ENCODE peak calls at places on chromosomes 4 and X, in eight cellular contexts. Y, I, R, V, X, L, M and P are unnamed samples.

GRCh38 chr4:22090655-22091350 is 142.2 kb upstream of the KCNIP4 start:
- DNase-seq in Y (no peak), I (no peak), R (no peak), V (no peak), X (no peak), L (peak; percentile 31), M (no peak), P (no peak)

GRCh38 chrX:47030339-47030738 is 47.9 kb upstream of the RGN start:
- DNase-seq in Y (no peak), I (no peak), R (peak; percentile 78), V (no peak), X (peak; percentile 20), L (peak; percentile 73), M (peak; percentile 27), P (no peak)

GRCh38 chr4:112003508-112003907 is 141.7 kb upstream of the FAM241A start:
- DNase-seq in Y (no peak), I (no peak), R (no peak), V (no peak), X (no peak), L (no peak), M (no peak), P (no peak)

GRCh38 chrX:39336709-39337294 is 535.5 kb downstream of the MID1IP1 start:
- DNase-seq in Y (no peak), I (no peak), R (no peak), V (no peak), X (no peak), L (peak; percentile 4), M (no peak), P (no peak)

GRCh38 chrX:26778320-26778888 is 562.4 kb downstream of the MAGEB5 start:
- DNase-seq in Y (no peak), I (no peak), R (no peak), V (no peak), X (no peak), L (no peak), M (no peak), P (no peak)

GRCh38 chr4:86918539-86919072 is 16.2 kb upstream of the AFF1 start:
- DNase-seq in Y (no peak), I (no peak), R (no peak), V (no peak), X (no peak), L (no peak), M (no peak), P (no peak)

GRCh38 chrX:93169771-93170170 is 503.6 kb downstream of the NAP1L3 start:
- DNase-seq in Y (no peak), I (no peak), R (no peak), V (no peak), X (no peak), L (no peak), M (no peak), P (no peak)

GRCh38 chrX:131792356-131792749 is 230.7 kb upstream of the STK26 start:
- DNase-seq in Y (no peak), I (peak; percentile 91), R (peak; percentile 94), V (no peak), X (no peak), L (no peak), M (peak; percentile 90), P (no peak)

GRCh38 chr4:185587444-185588161 is 52.3 kb upstream of the PDLIM3 start:
- DNase-seq in Y (peak; percentile 63), I (peak; percentile 83), R (no peak), V (no peak), X (no peak), L (peak; percentile 61), M (no peak), P (no peak)

GRCh38 chr4:55078987-55079386 is 46.4 kb downstream of the KDR start:
- DNase-seq in Y (no peak), I (no peak), R (no peak), V (no peak), X (no peak), L (no peak), M (no peak), P (no peak)

GRCh38 chr4:86688026-86688425 is 93.9 kb downstream of the PTPN13 start:
- DNase-seq in Y (no peak), I (no peak), R (no peak), V (no peak), X (no peak), L (no peak), M (no peak), P (no peak)

GRCh38 chr4:7767526-7767925 is 172.1 kb downstream of the AFAP1 start:
- DNase-seq in Y (no peak), I (peak; percentile 54), R (no peak), V (no peak), X (no peak), L (no peak), M (no peak), P (no peak)

GRCh38 chr4:142497606-142498005 is 348.5 kb downstream of the INPP4B start:
- DNase-seq in Y (no peak), I (no peak), R (no peak), V (no peak), X (no peak), L (peak; percentile 71), M (no peak), P (no peak)

GRCh38 chr4:155336242-155336641 is 40.5 kb downstream of the MAP9 start:
- DNase-seq in Y (no peak), I (no peak), R (no peak), V (no peak), X (no peak), L (no peak), M (no peak), P (no peak)

GRCh38 chrX:843306-843705 is 212.7 kb downstream of the SHOX start:
- DNase-seq in Y (no peak), I (no peak), R (no peak), V (no peak), X (no peak), L (no peak), M (no peak), P (no peak)

GRCh38 chr4:124152130-124152529 is 560.4 kb downstream of the ANKRD50 start:
- DNase-seq in Y (no peak), I (no peak), R (no peak), V (no peak), X (no peak), L (no peak), M (no peak), P (no peak)

GRCh38 chrX:98067611-98068010 is 1183.9 kb downstream of the RPA4 start:
- DNase-seq in Y (no peak), I (no peak), R (no peak), V (no peak), X (no peak), L (no peak), M (no peak), P (no peak)

GRCh38 chrX:46375831-46376230 is 169.4 kb downstream of the ZNF674 start:
- DNase-seq in Y (no peak), I (no peak), R (no peak), V (no peak), X (no peak), L (no peak), M (no peak), P (no peak)

GRCh38 chr4:163991268-163991667 is 496.8 kb downstream of the TMA16 start:
- DNase-seq in Y (no peak), I (no peak), R (no peak), V (no peak), X (no peak), L (no peak), M (no peak), P (no peak)

GRCh38 chr4:52588097-52588496 is 71.0 kb downstream of the USP46 start:
- DNase-seq in Y (no peak), I (no peak), R (peak; percentile 7), V (no peak), X (no peak), L (peak; percentile 66), M (no peak), P (no peak)

GRCh38 chr4:3190549-3190948 is 58.4 kb upstream of the MSANTD1 start:
- DNase-seq in Y (no peak), I (no peak), R (no peak), V (no peak), X (no peak), L (no peak), M (no peak), P (no peak)

GRCh38 chr4:177384856-177385396 is 57.3 kb downstream of the AGA start:
- DNase-seq in Y (no peak), I (no peak), R (no peak), V (no peak), X (no peak), L (no peak), M (no peak), P (no peak)

GRCh38 chr4:37847311-37847710 is 20.8 kb downstream of the PGM2 start:
- DNase-seq in Y (no peak), I (no peak), R (no peak), V (no peak), X (no peak), L (no peak), M (no peak), P (no peak)

GRCh38 chrX:3592184-3592583 is 121.3 kb downstream of the PRKX start:
- DNase-seq in Y (no peak), I (no peak), R (no peak), V (no peak), X (no peak), L (peak; percentile 2), M (no peak), P (no peak)

GRCh38 chr4:153204247-153205027 is at the start of gene TRIM2:
- DNase-seq in Y (no peak), I (no peak), R (peak; percentile 10), V (peak; percentile 65), X (no peak), L (peak; percentile 85), M (no peak), P (no peak)

GRCh38 chr4:111678466-111678865 is 466.8 kb upstream of the FAM241A start:
- DNase-seq in Y (no peak), I (no peak), R (peak; percentile 99), V (no peak), X (peak; percentile 92), L (no peak), M (peak; percentile 83), P (peak; percentile 96)